ENCODE peak calls at places on chromosome 18, in six cellular contexts. Z, H, A, X, J and E are unnamed samples.
A peak's percentile ranks its signal among the peaks of the same experiment; 100 is the strongest.

GRCh38 chr18:46518438-46518837 is 138.6 kb downstream of the LOXHD1 start:
- DNase-seq in J (no peak), X (no peak), H (peak; percentile 38), A (no peak), Z (peak; percentile 77), E (no peak)

GRCh38 chr18:38459086-38459485 is 893.5 kb upstream of the CELF4 start:
- DNase-seq in J (no peak), Z (peak; percentile 94), X (no peak), A (no peak), H (no peak), E (no peak)

GRCh38 chr18:78133729-78134128 is 845.9 kb upstream of the SALL3 start:
- DNase-seq in A (no peak), J (no peak), H (no peak), X (no peak), Z (no peak), E (no peak)

GRCh38 chr18:49364821-49365220 is 95.6 kb downstream of the DYM start:
- DNase-seq in A (no peak), H (no peak), Z (no peak), J (no peak), X (no peak), E (no peak)

GRCh38 chr18:23401400-23402347 is 51.4 kb upstream of the RIOK3 start:
- DNase-seq in X (peak; percentile 29), H (no peak), J (peak; percentile 73), A (peak; percentile 73), Z (peak; percentile 93), E (peak; percentile 30)

GRCh38 chr18:21315741-21316187 is 73.7 kb downstream of the GREB1L start:
- DNase-seq in Z (no peak), X (no peak), H (no peak), J (no peak), A (no peak), E (no peak)

GRCh38 chr18:55012041-55012440 is 52.8 kb upstream of the CCDC68 start:
- DNase-seq in X (no peak), J (no peak), H (no peak), Z (no peak), A (no peak), E (no peak)

GRCh38 chr18:23888880-23889279 is 125.7 kb upstream of the TTC39C start:
- DNase-seq in A (no peak), X (no peak), H (no peak), Z (no peak), J (no peak), E (no peak)

GRCh38 chr18:48036191-48036590 is 105.7 kb upstream of the SMAD2 start:
- DNase-seq in Z (no peak), J (no peak), H (no peak), A (no peak), X (no peak), E (peak; percentile 16)

GRCh38 chr18:58996131-58996632 is 131.5 kb downstream of the ZNF532 start:
- DNase-seq in X (no peak), Z (no peak), H (no peak), A (peak; percentile 91), J (peak; percentile 70), E (no peak)

GRCh38 chr18:44816028-44816427 is 135.3 kb downstream of the SETBP1 start:
- DNase-seq in J (no peak), Z (no peak), A (no peak), X (no peak), H (no peak), E (no peak)

GRCh38 chr18:21604711-21605110 is 4.2 kb upstream of the ESCO1 start:
- DNase-seq in Z (no peak), X (no peak), J (no peak), A (peak; percentile 12), H (no peak), E (no peak)

GRCh38 chr18:34677056-34677574 is 33.0 kb upstream of the DTNA start:
- DNase-seq in A (no peak), X (no peak), H (no peak), J (no peak), Z (no peak), E (no peak)

GRCh38 chr18:67590571-67591141 is 74.1 kb upstream of the DSEL start:
- DNase-seq in A (peak; percentile 52), Z (no peak), H (no peak), J (peak; percentile 13), X (no peak), E (no peak)

GRCh38 chr18:48325115-48325670 is 84.0 kb downstream of the ZBTB7C start:
- DNase-seq in A (no peak), Z (no peak), H (no peak), X (no peak), J (no peak), E (no peak)

GRCh38 chr18:9531791-9532410 is 56.6 kb downstream of the RALBP1 start:
- DNase-seq in Z (no peak), A (peak; percentile 33), X (no peak), J (peak; percentile 32), H (no peak), E (no peak)

GRCh38 chr18:59065684-59066083 is 74.0 kb upstream of the SEC11C start:
- DNase-seq in J (no peak), Z (no peak), A (no peak), X (no peak), H (no peak), E (no peak)

GRCh38 chr18:12711446-12711845 is 8.6 kb downstream of the PSMG2 start:
- DNase-seq in J (no peak), Z (no peak), A (no peak), H (no peak), X (no peak), E (no peak)

GRCh38 chr18:12031181-12031580 is 49.9 kb downstream of the IMPA2 start:
- DNase-seq in H (no peak), Z (no peak), X (no peak), A (no peak), J (no peak), E (no peak)

DNA sequence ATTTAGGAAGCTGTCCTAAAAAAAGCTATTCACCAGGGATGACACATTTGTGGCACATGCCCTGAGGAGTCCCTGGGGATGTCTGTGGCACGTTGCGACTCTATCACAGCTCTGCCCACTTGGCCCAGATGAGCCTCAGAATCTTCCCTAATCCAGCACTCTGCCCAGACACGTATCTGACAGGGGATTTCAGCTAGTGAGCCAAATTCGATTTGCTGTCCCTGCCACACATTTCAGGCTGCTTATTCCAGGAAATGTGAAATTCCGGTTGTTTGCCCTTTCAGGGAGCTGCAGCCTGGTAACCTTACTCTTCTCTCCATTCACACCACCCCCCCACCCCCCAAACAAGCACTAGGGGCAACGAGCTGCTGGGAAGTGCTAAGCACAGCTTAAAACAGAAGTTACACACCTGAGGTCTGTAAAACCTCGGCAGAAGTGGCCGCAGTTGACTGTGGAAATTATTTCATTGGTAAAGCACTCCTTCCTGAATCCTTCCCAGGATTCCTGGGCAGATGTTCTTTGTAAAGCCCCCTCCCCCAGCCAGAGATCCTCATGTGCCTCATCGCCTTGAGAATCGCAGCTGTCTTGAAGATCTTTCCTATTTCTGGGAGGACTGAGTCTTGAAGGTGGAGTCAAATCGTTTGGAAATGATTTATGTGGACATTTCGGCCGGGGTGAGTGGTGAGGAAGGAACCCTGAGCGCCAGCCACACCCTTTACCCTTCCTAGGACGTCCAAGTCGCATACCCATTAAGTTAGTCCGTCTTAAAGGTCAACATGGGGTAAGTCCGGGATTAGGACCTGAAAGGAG is 85.1 kb upstream of the ZCCHC2 start:
- DNase-seq in J (no peak), Z (peak; percentile 57), A (no peak), X (no peak), H (peak; percentile 34), E (peak; percentile 28)
- H3K4me3 ChIP-seq in J (no peak overlapping the region), Z (peak overlapping the region; percentile 32), A (no peak overlapping the region), X (no peak overlapping the region), H (peak overlapping the region; percentile 16), E (no peak overlapping the region)

GRCh38 chr18:7317804-7318231 is 86.9 kb downstream of the LRRC30 start:
- DNase-seq in Z (no peak), A (no peak), X (no peak), J (no peak), H (no peak), E (no peak)
- H3K4me3 ChIP-seq in Z (no peak overlapping the region), A (no peak overlapping the region), X (no peak overlapping the region), J (no peak overlapping the region), H (no peak overlapping the region), E (no peak overlapping the region)

GRCh38 chr18:2657788-2658458 is 2.4 kb downstream of the SMCHD1 start:
- DNase-seq in Z (no peak), J (peak; percentile 81), X (no peak), A (peak; percentile 94), H (no peak), E (no peak)
- H3K4me3 ChIP-seq in Z (no peak overlapping the region), J (peak overlapping the region; percentile 93), X (peak overlapping the region; percentile 70), A (peak overlapping the region; percentile 41), H (peak overlapping the region; percentile 93), E (no peak overlapping the region)

GRCh38 chr18:32867330-32867729 is 94.5 kb upstream of the KLHL14 start:
- DNase-seq in J (no peak), A (no peak), H (no peak), X (no peak), Z (no peak), E (no peak)
- H3K4me3 ChIP-seq in J (no peak overlapping the region), A (no peak overlapping the region), H (no peak overlapping the region), X (no peak overlapping the region), Z (no peak overlapping the region), E (no peak overlapping the region)